ENCODE peak calls at places on chromosome 15, in four cellular contexts. T, M, P and J are unnamed samples.

GRCh38 chr15:85615930-85616329 is 178.8 kb downstream of the KLHL25 start:
- DNase-seq in M (peak), P (no peak), T (no peak), J (peak)

GRCh38 chr15:26864664-26865191 is 2.1 kb upstream of the GABRA5 start:
- DNase-seq in M (no peak), T (peak), P (peak), J (peak)

GRCh38 chr15:54707805-54708752 is 488.7 kb downstream of the RSL24D1 start:
- DNase-seq in T (no peak), M (no peak), P (no peak), J (no peak)

GRCh38 chr15:42010434-42010833 is 10.4 kb downstream of the PLA2G4E start:
- DNase-seq in M (no peak), T (no peak), P (no peak), J (no peak)

GRCh38 chr15:99099661-99100060 is 5.2 kb upstream of the SYNM start:
- DNase-seq in M (no peak), P (no peak), T (no peak), J (no peak)

GRCh38 chr15:35306361-35306981 is 221.4 kb upstream of the NANOGP8 start:
- DNase-seq in T (no peak), P (no peak), M (no peak), J (peak)

GRCh38 chr15:83998486-83998885 is 237.1 kb upstream of the GOLGA6L4 start:
- DNase-seq in P (no peak), T (no peak), M (no peak), J (peak)

GRCh38 chr15:44710236-44711088 is 661 bp downstream of the PATL2 start:
- DNase-seq in P (no peak), M (peak), T (no peak), J (peak)

GRCh38 chr15:73804421-73804820 is 51.3 kb upstream of the INSYN1 start:
- DNase-seq in P (no peak), T (no peak), M (no peak), J (no peak)

GRCh38 chr15:74613953-74614743 is 1.5 kb upstream of the CLK3 start:
- DNase-seq in M (no peak), P (no peak), T (no peak), J (no peak)

GRCh38 chr15:90619468-90619867 is 89.7 kb downstream of the CRTC3 start:
- DNase-seq in M (no peak), P (no peak), T (no peak), J (no peak)

GRCh38 chr15:31280037-31280830 is 46.4 kb upstream of the KLF13 start:
- DNase-seq in T (no peak), P (peak), M (no peak), J (peak)

GRCh38 chr15:90685688-90686434 is 31.3 kb upstream of the BLM start:
- DNase-seq in T (no peak), P (no peak), M (peak), J (no peak)

GRCh38 chr15:34102175-34102925 is 467 bp downstream of the PGBD4 start:
- DNase-seq in T (no peak), M (no peak), P (no peak), J (no peak)

GRCh38 chr15:63369296-63369695 is 12.3 kb downstream of the CA12 start:
- DNase-seq in P (no peak), T (no peak), M (no peak), J (no peak)

GRCh38 chr15:48641416-48641815 is 4.1 kb downstream of the FBN1 start:
- DNase-seq in T (no peak), M (no peak), P (peak), J (peak)

GRCh38 chr15:85748176-85748575 is 46.5 kb downstream of the KLHL25 start:
- DNase-seq in M (no peak), P (no peak), T (no peak), J (no peak)

GRCh38 chr15:90425726-90426346 is 37.8 kb downstream of the IQGAP1 start:
- DNase-seq in M (no peak), T (no peak), P (no peak), J (no peak)

GRCh38 chr15:73826711-73827243 is 46.6 kb upstream of the TBC1D21 start:
- DNase-seq in T (no peak), P (no peak), M (no peak), J (no peak)

GRCh38 chr15:50854594-50855490 is 53.6 kb upstream of the AP4E1 start:
- DNase-seq in M (no peak), P (no peak), T (no peak), J (no peak)

GRCh38 chr15:50116477-50116876 is 2.6 kb downstream of the ATP8B4 start:
- DNase-seq in T (no peak), P (no peak), M (peak), J (peak)

GRCh38 chr15:48748535-48748934 is 62.3 kb downstream of the CEP152 start:
- DNase-seq in M (no peak), T (no peak), P (no peak), J (no peak)

GRCh38 chr15:98805434-98806274 is 157.3 kb downstream of the IGF1R start:
- DNase-seq in P (no peak), T (no peak), M (no peak), J (no peak)

GRCh38 chr15:36661042-36661441 is 81.6 kb downstream of the CDIN1 start:
- DNase-seq in T (no peak), M (no peak), P (no peak), J (no peak)

GRCh38 chr15:100592898-100593297 is 9.1 kb downstream of the LINS1 start:
- DNase-seq in M (no peak), T (no peak), P (no peak), J (peak)

GRCh38 chr15:80179025-80179759 is 26.4 kb downstream of the FAH start:
- DNase-seq in T (peak), P (no peak), M (no peak), J (peak)

GRCh38 chr15:90481023-90481422 is 48.7 kb upstream of the CRTC3 start:
- DNase-seq in T (no peak), M (peak), P (no peak), J (no peak)

GRCh38 chr15:87715252-87715651 is 541.3 kb downstream of the NTRK3 start:
- DNase-seq in M (no peak), T (no peak), P (no peak), J (no peak)

GRCh38 chr15:74185949-74186348 is 12.4 kb downstream of the ISLR start:
- DNase-seq in P (no peak), T (no peak), M (no peak), J (no peak)

GRCh38 chr15:80606571-80606970 is 88.5 kb upstream of the ABHD17C start:
- DNase-seq in T (no peak), M (no peak), P (no peak), J (no peak)

GRCh38 chr15:78317145-78317836 is 17.9 kb upstream of the SKIC8 start:
- DNase-seq in P (no peak), M (no peak), T (no peak), J (peak)

GRCh38 chr15:58590901-58591300 is 158.6 kb downstream of the ADAM10 start:
- DNase-seq in M (no peak), T (no peak), P (no peak), J (no peak)

GRCh38 chr15:98580577-98580976 is 67.8 kb upstream of the IGF1R start:
- DNase-seq in P (no peak), T (no peak), M (no peak), J (no peak)

GRCh38 chr15:26260517-26261133 is 397.5 kb upstream of the ATP10A start:
- DNase-seq in P (no peak), T (no peak), M (no peak), J (peak)